ENCODE peak calls at places on chromosomes 16 and 17, in eight cellular contexts. Q is progenitor cell of endocrine pancreas, Y is AG10803, U is heart right ventricle, L is AG09309, D is Calu3, X is H9, Z is dorsolateral prefrontal cortex. V is an unnamed sample.

GRCh38 chr17:80632046-80632581 is 87.5 kb downstream of the RPTOR start:
- DNase-seq in Q (no peak), Y (peak; percentile 29), U (no peak), L (no peak), D (no peak), X (no peak), Z (no peak), V (no peak)

GRCh38 chr17:28728364-28729200 is at the start of gene NEK8:
- DNase-seq in Q (peak; percentile 95), Y (peak; percentile 86), U (peak; percentile 96), L (no peak), D (peak; percentile 98), X (peak; percentile 94), Z (peak; percentile 94), V (peak; percentile 97)

GRCh38 chr17:50790619-50791018 is 23.3 kb upstream of the ANKRD40CL start:
- DNase-seq in Q (no peak), Y (no peak), U (no peak), L (no peak), D (no peak), X (no peak), Z (no peak), V (no peak)

GRCh38 chr16:89418352-89418751 is 72.0 kb downstream of the ANKRD11 start:
- DNase-seq in Q (no peak), Y (no peak), U (no peak), L (no peak), D (no peak), X (no peak), Z (no peak), V (no peak)

GRCh38 chr16:80974649-80975376 is 31.9 kb downstream of the CMC2 start:
- DNase-seq in Q (no peak), Y (no peak), U (no peak), L (no peak), D (no peak), X (peak; percentile 38), Z (no peak), V (no peak)

GRCh38 chr16:1330260-1330914 is 3.1 kb upstream of the BAIAP3 start:
- DNase-seq in Q (no peak), Y (no peak), U (no peak), L (no peak), D (no peak), X (peak; percentile 79), Z (no peak), V (no peak)

GRCh38 chr16:86553356-86553755 is 1.7 kb downstream of the MTHFSD start:
- DNase-seq in Q (no peak), Y (no peak), U (no peak), L (no peak), D (no peak), X (no peak), Z (no peak), V (no peak)

GRCh38 chr16:58497935-58498334 is 2.0 kb upstream of the NDRG4 start:
- DNase-seq in Q (no peak), Y (no peak), U (no peak), L (no peak), D (no peak), X (no peak), Z (no peak), V (peak; percentile 57)

GRCh38 chr17:35345926-35346771 is 27.3 kb downstream of the SLFN11 start:
- DNase-seq in Q (no peak), Y (peak; percentile 52), U (peak; percentile 78), L (peak; percentile 8), D (peak; percentile 5), X (peak; percentile 75), Z (no peak), V (no peak)

GRCh38 chr17:17322516-17323510 is 19.6 kb downstream of the NT5M start:
- DNase-seq in Q (no peak), Y (no peak), U (no peak), L (no peak), D (no peak), X (no peak), Z (peak; percentile 15), V (peak; percentile 69)

GRCh38 chr17:19237389-19238166 is 412 bp downstream of the EPN2 start:
- DNase-seq in Q (peak; percentile 39), Y (no peak), U (peak; percentile 40), L (no peak), D (peak; percentile 8), X (peak; percentile 61), Z (no peak), V (no peak)

GRCh38 chr16:89026121-89026612 is 49.2 kb upstream of the CBFA2T3 start:
- DNase-seq in Q (no peak), Y (no peak), U (no peak), L (no peak), D (no peak), X (no peak), Z (no peak), V (no peak)

GRCh38 chr17:38746893-38747384 is 1.2 kb downstream of the PCGF2 start:
- DNase-seq in Q (no peak), Y (no peak), U (no peak), L (no peak), D (no peak), X (no peak), Z (no peak), V (no peak)

GRCh38 chr16:4892356-4893102 is 44.4 kb downstream of the PPL start:
- DNase-seq in Q (no peak), Y (peak; percentile 23), U (peak; percentile 42), L (no peak), D (no peak), X (no peak), Z (no peak), V (no peak)

GRCh38 chr16:85440744-85441143 is 172.4 kb upstream of the GSE1 start:
- DNase-seq in Q (no peak), Y (no peak), U (no peak), L (no peak), D (no peak), X (no peak), Z (no peak), V (no peak)

GRCh38 chr16:85443116-85443515 is 170.0 kb upstream of the GSE1 start:
- DNase-seq in Q (no peak), Y (no peak), U (no peak), L (no peak), D (no peak), X (no peak), Z (no peak), V (no peak)

GRCh38 chr16:85443531-85443930 is 169.6 kb upstream of the GSE1 start:
- DNase-seq in Q (no peak), Y (no peak), U (no peak), L (no peak), D (no peak), X (no peak), Z (no peak), V (no peak)

GRCh38 chr16:85441890-85442670 is 171.0 kb upstream of the GSE1 start:
- DNase-seq in Q (no peak), Y (no peak), U (no peak), L (no peak), D (no peak), X (no peak), Z (no peak), V (no peak)

GRCh38 chr16:85441189-85441889 is 171.8 kb upstream of the GSE1 start:
- DNase-seq in Q (no peak), Y (no peak), U (no peak), L (no peak), D (no peak), X (no peak), Z (no peak), V (no peak)
- TF ChIP-seq CTCF in Q (no peak), Y (no peak), U (no peak), L (no peak), D (no peak), X (peak; percentile 44), Z (no peak), V (no peak)

GRCh38 chr17:67993153-67993997 is 2.9 kb downstream of the C17orf58 start:
- DNase-seq in Q (peak; percentile 72), Y (peak; percentile 85), U (peak; percentile 89), L (no peak), D (peak; percentile 89), X (peak; percentile 88), Z (peak; percentile 76), V (peak; percentile 93)

GRCh38 chr17:67998466-67998865 is 2.2 kb upstream of the C17orf58 start:
- DNase-seq in Q (no peak), Y (no peak), U (no peak), L (no peak), D (no peak), X (peak; percentile 20), Z (no peak), V (no peak)

GRCh38 chr17:67993998-67994361 is 2.3 kb downstream of the C17orf58 start:
- DNase-seq in Q (no peak), Y (no peak), U (no peak), L (no peak), D (no peak), X (no peak), Z (no peak), V (peak; percentile 89)

GRCh38 chr17:67994827-67995567 is 1.3 kb downstream of the C17orf58 start:
- DNase-seq in Q (no peak), Y (peak; percentile 87), U (no peak), L (no peak), D (no peak), X (peak; percentile 20), Z (no peak), V (peak; percentile 14)

GRCh38 chr17:67995568-67996191 is 589 bp downstream of the C17orf58 start:
- DNase-seq in Q (peak; percentile 22), Y (no peak), U (peak; percentile 48), L (no peak), D (no peak), X (peak; percentile 63), Z (peak; percentile 51), V (peak; percentile 68)
- TF ChIP-seq CTCF in Q (peak; percentile 24), Y (no peak), U (no peak), L (no peak), D (no peak), X (peak; percentile 22), Z (peak; percentile 11), V (peak; percentile 39)

DNA sequence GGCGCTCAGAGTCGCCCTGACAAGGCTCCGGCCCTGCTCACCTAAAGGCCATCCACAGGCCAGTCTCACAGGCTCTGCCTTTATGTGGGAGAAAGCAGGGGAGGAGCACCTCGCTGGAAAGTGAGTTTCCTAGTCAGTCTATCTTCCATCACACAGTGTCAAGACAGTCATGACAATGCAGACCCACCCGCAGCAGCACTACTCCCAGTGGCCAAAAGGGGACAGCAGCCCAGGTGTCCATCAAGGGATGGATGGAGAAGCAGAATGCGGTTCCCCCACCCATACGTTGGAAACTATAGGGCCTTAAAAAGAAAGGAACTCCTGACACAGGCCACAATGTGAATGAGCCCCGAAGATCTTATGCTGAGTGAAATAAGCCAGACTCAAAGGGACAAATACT is 226.8 kb downstream of the ENGASE start:
- DNase-seq in Q (no peak), Y (no peak), U (no peak), L (no peak), D (no peak), X (no peak), Z (no peak), V (no peak)
- TF ChIP-seq CTCF in Q (no peak), Y (no peak), U (no peak), L (no peak), D (peak; percentile 32), X (peak; percentile 50), Z (no peak), V (no peak)

DNA sequence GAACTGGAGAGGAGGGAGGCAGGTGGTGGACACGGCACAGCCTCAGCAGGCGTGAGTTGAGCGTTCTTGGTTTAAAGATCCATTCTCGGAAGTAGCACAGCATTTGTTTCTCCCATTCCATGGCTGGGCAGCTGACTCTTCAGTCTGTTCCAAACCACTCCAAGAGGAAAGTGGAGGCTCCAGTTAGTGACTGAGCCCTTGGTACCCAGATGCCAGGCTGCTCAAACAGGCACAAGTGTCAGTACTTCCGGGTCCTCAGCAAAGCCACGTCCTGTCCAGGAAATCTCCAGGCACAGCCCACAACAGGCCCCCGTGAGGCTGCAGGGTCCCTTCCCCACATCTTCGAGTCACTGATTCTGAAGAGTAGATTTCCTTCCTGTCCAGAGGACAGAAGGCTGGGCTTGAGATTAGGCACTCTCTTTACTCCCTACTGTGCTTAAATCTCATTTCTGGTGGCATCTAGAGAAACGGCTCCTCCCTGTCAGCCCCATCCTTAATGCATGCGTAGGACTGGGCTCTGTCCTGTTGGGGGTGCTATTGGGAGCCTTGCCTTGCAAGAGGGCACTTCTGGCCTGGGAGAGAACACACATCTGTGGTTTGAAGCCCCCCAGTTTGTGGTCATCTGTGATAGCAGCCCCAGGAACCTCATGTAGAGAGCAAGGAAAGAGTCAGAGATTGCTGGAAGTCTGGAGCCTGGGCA is 39.7 kb upstream of the NAT9 start:
- DNase-seq in Q (no peak), Y (no peak), U (no peak), L (no peak), D (no peak), X (peak; percentile 72), Z (no peak), V (no peak)
- TF ChIP-seq CTCF in Q (peak; percentile 19), Y (no peak), U (no peak), L (peak; percentile 24), D (no peak), X (peak; percentile 75), Z (no peak), V (peak; percentile 41)